ENCODE peak calls at places on chromosomes 5 and 9, in seven cellular contexts. One of them, this sample, is unnamed.

GRCh38 chr5:171418316-171418981 is 998 bp upstream of the FGF18 start:
- DNase-seq in AG09309: peak
- DNase-seq in epithelial cell of esophagus: peak
- DNase-seq in OCI-LY7: peak
- DNase-seq in HCT116: peak
- DNase-seq in right atrium auricular region: peak
- DNase-seq in cardiac muscle cell: peak
- DNase-seq in this sample: peak

GRCh38 chr9:70419546-70420266 is 5.2 kb upstream of the KLF9 start:
- DNase-seq in AG09309: peak
- DNase-seq in epithelial cell of esophagus: peak
- DNase-seq in OCI-LY7: peak
- DNase-seq in HCT116: peak
- DNase-seq in right atrium auricular region: peak
- DNase-seq in cardiac muscle cell: peak
- DNase-seq in this sample: peak

GRCh38 chr9:82987790-82988189 is 75.2 kb downstream of the RASEF start:
- DNase-seq in AG09309: no peak
- DNase-seq in epithelial cell of esophagus: no peak
- DNase-seq in OCI-LY7: no peak
- DNase-seq in HCT116: no peak
- DNase-seq in right atrium auricular region: no peak
- DNase-seq in cardiac muscle cell: no peak
- DNase-seq in this sample: no peak

GRCh38 chr9:129347323-129348120 is 169.5 kb upstream of the IER5L start:
- DNase-seq in AG09309: peak
- DNase-seq in epithelial cell of esophagus: no peak
- DNase-seq in OCI-LY7: no peak
- DNase-seq in HCT116: no peak
- DNase-seq in right atrium auricular region: no peak
- DNase-seq in cardiac muscle cell: no peak
- DNase-seq in this sample: peak

GRCh38 chr9:127634698-127635097 is 22.6 kb downstream of the STXBP1 start:
- DNase-seq in AG09309: no peak
- DNase-seq in epithelial cell of esophagus: no peak
- DNase-seq in OCI-LY7: peak
- DNase-seq in HCT116: peak
- DNase-seq in right atrium auricular region: no peak
- DNase-seq in cardiac muscle cell: no peak
- DNase-seq in this sample: no peak

GRCh38 chr9:123820139-123820538 is 109.8 kb downstream of the DENND1A start:
- DNase-seq in AG09309: no peak
- DNase-seq in epithelial cell of esophagus: no peak
- DNase-seq in OCI-LY7: no peak
- DNase-seq in HCT116: no peak
- DNase-seq in right atrium auricular region: no peak
- DNase-seq in cardiac muscle cell: no peak
- DNase-seq in this sample: no peak

GRCh38 chr5:31471040-31471439 is 60.9 kb downstream of the DROSHA start:
- DNase-seq in AG09309: no peak
- DNase-seq in epithelial cell of esophagus: no peak
- DNase-seq in OCI-LY7: no peak
- DNase-seq in HCT116: no peak
- DNase-seq in right atrium auricular region: no peak
- DNase-seq in cardiac muscle cell: no peak
- DNase-seq in this sample: no peak

GRCh38 chr5:58582004-58582403 is 871 bp upstream of the RAB3C start:
- DNase-seq in AG09309: no peak
- DNase-seq in epithelial cell of esophagus: peak
- DNase-seq in OCI-LY7: no peak
- DNase-seq in HCT116: no peak
- DNase-seq in right atrium auricular region: no peak
- DNase-seq in cardiac muscle cell: peak
- DNase-seq in this sample: no peak

GRCh38 chr5:74081126-74081525 is 455.1 kb downstream of the ARHGEF28 start:
- DNase-seq in AG09309: no peak
- DNase-seq in epithelial cell of esophagus: no peak
- DNase-seq in OCI-LY7: no peak
- DNase-seq in HCT116: no peak
- DNase-seq in right atrium auricular region: no peak
- DNase-seq in cardiac muscle cell: no peak
- DNase-seq in this sample: no peak

GRCh38 chr5:139561655-139562451 is 714 bp downstream of the UBE2D2 start:
- DNase-seq in AG09309: no peak
- DNase-seq in epithelial cell of esophagus: peak
- DNase-seq in OCI-LY7: peak
- DNase-seq in HCT116: no peak
- DNase-seq in right atrium auricular region: peak
- DNase-seq in cardiac muscle cell: peak
- DNase-seq in this sample: peak

GRCh38 chr5:42756630-42757601 is at the start of gene CCDC152:
- DNase-seq in AG09309: no peak
- DNase-seq in epithelial cell of esophagus: peak
- DNase-seq in OCI-LY7: no peak
- DNase-seq in HCT116: no peak
- DNase-seq in right atrium auricular region: no peak
- DNase-seq in cardiac muscle cell: peak
- DNase-seq in this sample: peak

GRCh38 chr9:110561826-110562225 is 17.7 kb downstream of the SVEP1 start:
- DNase-seq in AG09309: no peak
- DNase-seq in epithelial cell of esophagus: no peak
- DNase-seq in OCI-LY7: no peak
- DNase-seq in HCT116: no peak
- DNase-seq in right atrium auricular region: no peak
- DNase-seq in cardiac muscle cell: no peak
- DNase-seq in this sample: no peak

GRCh38 chr9:27468450-27469110 is 55.5 kb upstream of the IFNK start:
- DNase-seq in AG09309: no peak
- DNase-seq in epithelial cell of esophagus: no peak
- DNase-seq in OCI-LY7: no peak
- DNase-seq in HCT116: no peak
- DNase-seq in right atrium auricular region: no peak
- DNase-seq in cardiac muscle cell: no peak
- DNase-seq in this sample: no peak

GRCh38 chr5:112333236-112333850 is 85.7 kb downstream of the EPB41L4A start:
- DNase-seq in AG09309: no peak
- DNase-seq in epithelial cell of esophagus: no peak
- DNase-seq in OCI-LY7: no peak
- DNase-seq in HCT116: no peak
- DNase-seq in right atrium auricular region: no peak
- DNase-seq in cardiac muscle cell: no peak
- DNase-seq in this sample: no peak

GRCh38 chr5:21810737-21811316 is 1042.3 kb downstream of the CDH12 start:
- DNase-seq in AG09309: no peak
- DNase-seq in epithelial cell of esophagus: peak
- DNase-seq in OCI-LY7: peak
- DNase-seq in HCT116: no peak
- DNase-seq in right atrium auricular region: no peak
- DNase-seq in cardiac muscle cell: peak
- DNase-seq in this sample: no peak

GRCh38 chr5:56648460-56649034 is 166.8 kb upstream of the MAP3K1 start:
- DNase-seq in AG09309: no peak
- DNase-seq in epithelial cell of esophagus: no peak
- DNase-seq in OCI-LY7: no peak
- DNase-seq in HCT116: no peak
- DNase-seq in right atrium auricular region: no peak
- DNase-seq in cardiac muscle cell: no peak
- DNase-seq in this sample: no peak
- TF ChIP-seq CTCF in AG09309: no peak
- TF ChIP-seq CTCF in epithelial cell of esophagus: no peak
- TF ChIP-seq CTCF in OCI-LY7: no peak
- TF ChIP-seq CTCF in HCT116: no peak
- TF ChIP-seq CTCF in right atrium auricular region: no peak
- TF ChIP-seq CTCF in cardiac muscle cell: no peak
- TF ChIP-seq CTCF in this sample: no peak

GRCh38 chr5:123089971-123090640 is 1.1 kb downstream of the PRDM6 start:
- DNase-seq in AG09309: no peak
- DNase-seq in epithelial cell of esophagus: peak
- DNase-seq in OCI-LY7: no peak
- DNase-seq in HCT116: no peak
- DNase-seq in right atrium auricular region: no peak
- DNase-seq in cardiac muscle cell: peak
- DNase-seq in this sample: no peak
- H3K4me3 ChIP-seq in AG09309: peak
- H3K4me3 ChIP-seq in epithelial cell of esophagus: peak
- H3K4me3 ChIP-seq in OCI-LY7: no peak
- H3K4me3 ChIP-seq in HCT116: no peak
- H3K4me3 ChIP-seq in right atrium auricular region: peak
- H3K4me3 ChIP-seq in cardiac muscle cell: peak
- H3K4me3 ChIP-seq in this sample: peak

GRCh38 chr5:144332265-144332664 is 161.6 kb downstream of the KCTD16 start:
- DNase-seq in AG09309: no peak
- DNase-seq in epithelial cell of esophagus: peak
- DNase-seq in OCI-LY7: peak
- DNase-seq in HCT116: no peak
- DNase-seq in right atrium auricular region: no peak
- DNase-seq in cardiac muscle cell: no peak
- DNase-seq in this sample: no peak
- TF ChIP-seq CTCF in AG09309: no peak
- TF ChIP-seq CTCF in epithelial cell of esophagus: peak
- TF ChIP-seq CTCF in OCI-LY7: peak
- TF ChIP-seq CTCF in HCT116: no peak
- TF ChIP-seq CTCF in right atrium auricular region: no peak
- TF ChIP-seq CTCF in cardiac muscle cell: no peak
- TF ChIP-seq CTCF in this sample: peak

GRCh38 chr5:158752656-158752973 is 347.1 kb downstream of the EBF1 start:
- DNase-seq in AG09309: no peak
- DNase-seq in epithelial cell of esophagus: no peak
- DNase-seq in OCI-LY7: no peak
- DNase-seq in HCT116: no peak
- DNase-seq in right atrium auricular region: no peak
- DNase-seq in cardiac muscle cell: no peak
- DNase-seq in this sample: no peak
- H3K4me3 ChIP-seq in AG09309: no peak
- H3K4me3 ChIP-seq in epithelial cell of esophagus: no peak
- H3K4me3 ChIP-seq in OCI-LY7: peak
- H3K4me3 ChIP-seq in HCT116: no peak
- H3K4me3 ChIP-seq in right atrium auricular region: no peak
- H3K4me3 ChIP-seq in cardiac muscle cell: no peak
- H3K4me3 ChIP-seq in this sample: no peak

This sample was measured in foreskin fibroblast.